ENCODE peak calls at places on chromosomes 1 and 21, in four cellular contexts. One of them, this sample, is unnamed. For H3K36me3, the result is how much of the 10 kb centered on the place peaks cover.

GRCh38 chr1:211830330-211831142 is at the start of gene LPGAT1:
- DNase-seq in adrenal gland: peak
- DNase-seq in DND-41: peak
- DNase-seq in neuronal stem cell: peak
- DNase-seq in this sample: peak

GRCh38 chr1:59947047-59947938 is 20.7 kb upstream of the CYP2J2 start:
- DNase-seq in neuronal stem cell: peak
- DNase-seq in DND-41: peak
- DNase-seq in adrenal gland: peak
- DNase-seq in this sample: peak

GRCh38 chr1:216531308-216532239 is 108.3 kb upstream of the USH2A start:
- DNase-seq in neuronal stem cell: no peak
- DNase-seq in DND-41: no peak
- DNase-seq in adrenal gland: peak
- DNase-seq in this sample: no peak

GRCh38 chr1:201774224-201774982 is 54.6 kb upstream of the IPO9 start:
- DNase-seq in adrenal gland: no peak
- DNase-seq in DND-41: no peak
- DNase-seq in neuronal stem cell: no peak
- DNase-seq in this sample: no peak

GRCh38 chr1:15249032-15249601 is 2.1 kb downstream of the FHAD1 start:
- DNase-seq in DND-41: peak
- DNase-seq in adrenal gland: no peak
- DNase-seq in neuronal stem cell: no peak
- DNase-seq in this sample: peak

GRCh38 chr1:5265416-5266075 is 611.1 kb downstream of the AJAP1 start:
- DNase-seq in neuronal stem cell: no peak
- DNase-seq in DND-41: no peak
- DNase-seq in adrenal gland: no peak
- DNase-seq in this sample: no peak

GRCh38 chr1:66533804-66534745 is at the start of gene SGIP1:
- DNase-seq in adrenal gland: no peak
- DNase-seq in DND-41: no peak
- DNase-seq in neuronal stem cell: peak
- DNase-seq in this sample: no peak

GRCh38 chr1:234262754-234263105 is 110.5 kb upstream of the COA6 start:
- DNase-seq in DND-41: no peak
- DNase-seq in adrenal gland: peak
- DNase-seq in neuronal stem cell: no peak
- DNase-seq in this sample: no peak

GRCh38 chr1:31742462-31743212 is 21.5 kb downstream of the ADGRB2 start:
- DNase-seq in DND-41: no peak
- DNase-seq in adrenal gland: no peak
- DNase-seq in neuronal stem cell: no peak
- DNase-seq in this sample: no peak

GRCh38 chr1:38327559-38327973 is 281.0 kb upstream of the POU3F1 start:
- DNase-seq in neuronal stem cell: no peak
- DNase-seq in adrenal gland: no peak
- DNase-seq in DND-41: no peak
- DNase-seq in this sample: no peak

GRCh38 chr1:3015269-3015635 is 6.0 kb upstream of the ACTRT2 start:
- DNase-seq in DND-41: no peak
- DNase-seq in neuronal stem cell: no peak
- DNase-seq in adrenal gland: no peak
- DNase-seq in this sample: no peak

GRCh38 chr1:7388488-7389185 is 382.5 kb upstream of the VAMP3 start:
- DNase-seq in DND-41: no peak
- DNase-seq in adrenal gland: no peak
- DNase-seq in neuronal stem cell: no peak
- DNase-seq in this sample: no peak

GRCh38 chr1:47710075-47711071 is 272.5 kb downstream of the FOXD2 start:
- DNase-seq in DND-41: no peak
- DNase-seq in adrenal gland: peak
- DNase-seq in neuronal stem cell: peak
- DNase-seq in this sample: peak

GRCh38 chr1:10210841-10211804 is 753 bp downstream of the KIF1B start:
- DNase-seq in neuronal stem cell: peak
- DNase-seq in DND-41: peak
- DNase-seq in adrenal gland: peak
- DNase-seq in this sample: peak

GRCh38 chr1:235843458-235843857 is 23.2 kb downstream of the LYST start:
- DNase-seq in neuronal stem cell: no peak
- DNase-seq in adrenal gland: no peak
- DNase-seq in DND-41: no peak
- DNase-seq in this sample: no peak

GRCh38 chr1:62082456-62083363 is 111.9 kb upstream of the L1TD1 start:
- DNase-seq in adrenal gland: peak
- DNase-seq in DND-41: peak
- DNase-seq in neuronal stem cell: peak
- DNase-seq in this sample: peak

GRCh38 chr1:246897302-246897701 is 34.4 kb downstream of the AHCTF1 start:
- DNase-seq in neuronal stem cell: no peak
- DNase-seq in DND-41: no peak
- DNase-seq in adrenal gland: no peak
- DNase-seq in this sample: no peak

GRCh38 chr1:155070392-155070700 is 6.8 kb downstream of the EFNA4 start:
- DNase-seq in DND-41: no peak
- DNase-seq in adrenal gland: no peak
- DNase-seq in neuronal stem cell: no peak
- DNase-seq in this sample: no peak

GRCh38 chr1:204299828-204300365 is 59.8 kb downstream of the PLEKHA6 start:
- DNase-seq in neuronal stem cell: no peak
- DNase-seq in DND-41: no peak
- DNase-seq in adrenal gland: no peak
- DNase-seq in this sample: no peak

GRCh38 chr1:186404454-186405051 is 28.9 kb downstream of the ODR4 start:
- DNase-seq in adrenal gland: no peak
- DNase-seq in DND-41: no peak
- DNase-seq in neuronal stem cell: peak
- DNase-seq in this sample: peak

GRCh38 chr1:21290546-21290944 is 282 bp upstream of the ECE1 start:
- DNase-seq in neuronal stem cell: no peak
- DNase-seq in adrenal gland: no peak
- DNase-seq in DND-41: peak
- DNase-seq in this sample: peak

GRCh38 chr1:78549366-78549765 is 58.6 kb downstream of the PTGFR start:
- DNase-seq in neuronal stem cell: no peak
- DNase-seq in DND-41: no peak
- DNase-seq in adrenal gland: no peak
- DNase-seq in this sample: no peak

GRCh38 chr1:78833491-78833890 is 173.0 kb downstream of the ADGRL4 start:
- DNase-seq in DND-41: no peak
- DNase-seq in neuronal stem cell: no peak
- DNase-seq in adrenal gland: no peak
- DNase-seq in this sample: no peak

GRCh38 chr1:156510709-156511108 is 10.1 kb upstream of the MEF2D start:
- DNase-seq in adrenal gland: peak
- DNase-seq in neuronal stem cell: no peak
- DNase-seq in DND-41: no peak
- DNase-seq in this sample: no peak

GRCh38 chr1:226475112-226475511 is 67.2 kb upstream of the PARP1 start:
- DNase-seq in DND-41: peak
- DNase-seq in adrenal gland: no peak
- DNase-seq in neuronal stem cell: no peak
- DNase-seq in this sample: no peak

GRCh38 chr1:209202826-209203439 is 380.6 kb upstream of the CAMK1G start:
- DNase-seq in adrenal gland: no peak
- DNase-seq in neuronal stem cell: no peak
- DNase-seq in DND-41: peak
- DNase-seq in this sample: no peak

DNA sequence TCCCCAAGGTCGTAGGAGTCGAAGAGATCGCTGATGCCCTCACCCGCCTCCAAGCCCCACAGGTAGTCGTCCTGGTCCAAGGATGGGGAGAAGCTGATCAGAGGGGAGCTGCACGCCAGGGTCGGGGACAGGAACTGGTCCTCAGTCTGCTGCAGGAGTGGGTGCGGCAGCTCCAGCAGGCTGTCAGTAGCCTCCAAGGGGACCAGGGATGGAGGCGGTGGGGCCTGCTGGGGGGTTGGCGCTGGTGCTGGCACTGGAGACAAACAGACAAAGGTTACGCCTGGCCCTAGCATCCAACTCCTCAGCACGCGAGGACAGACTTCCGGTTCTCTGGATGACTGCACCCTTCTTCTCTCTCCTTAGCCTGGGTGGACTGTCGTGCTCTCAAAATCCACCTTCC is 21.1 kb downstream of the E2F2 start:
- DNase-seq in adrenal gland: no peak
- DNase-seq in neuronal stem cell: no peak
- DNase-seq in DND-41: no peak
- DNase-seq in this sample: no peak
- H3K36me3 ChIP-seq in adrenal gland: under half
- H3K36me3 ChIP-seq in neuronal stem cell: under half
- H3K36me3 ChIP-seq in DND-41: half or more
- H3K36me3 ChIP-seq in this sample: under half

DNA sequence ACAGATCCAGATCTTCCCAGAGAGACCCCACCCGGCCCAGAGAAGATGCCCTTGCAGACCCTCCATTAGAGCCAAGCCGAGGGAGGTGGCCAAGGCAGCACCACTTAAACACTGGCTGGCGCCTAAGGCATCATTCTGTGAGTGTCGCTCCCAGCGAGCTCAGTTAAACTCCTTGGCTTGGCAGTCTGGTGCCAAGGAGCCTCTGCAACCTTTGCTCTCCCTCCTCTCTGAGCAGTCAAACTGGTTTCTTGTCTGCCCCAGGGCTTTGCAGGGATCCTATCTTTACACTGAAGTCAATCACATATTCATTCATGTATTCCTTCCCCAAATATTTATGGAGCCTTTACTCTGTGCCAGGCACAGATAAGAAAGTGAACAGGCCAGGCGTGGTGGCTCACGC is 10.6 kb downstream of the SLC9A1 start:
- DNase-seq in DND-41: no peak
- DNase-seq in adrenal gland: no peak
- DNase-seq in neuronal stem cell: no peak
- DNase-seq in this sample: no peak
- H3K27ac ChIP-seq in DND-41: no peak
- H3K27ac ChIP-seq in adrenal gland: peak
- H3K27ac ChIP-seq in neuronal stem cell: no peak
- H3K27ac ChIP-seq in this sample: no peak

GRCh38 chr1:119915517-119915916 is 19.2 kb upstream of the ADAM30 start:
- DNase-seq in adrenal gland: no peak
- DNase-seq in neuronal stem cell: no peak
- DNase-seq in DND-41: no peak
- DNase-seq in this sample: no peak
- H3K36me3 ChIP-seq in adrenal gland: half or more
- H3K36me3 ChIP-seq in neuronal stem cell: under half
- H3K36me3 ChIP-seq in DND-41: half or more
- H3K36me3 ChIP-seq in this sample: under half

GRCh38 chr1:210237514-210237913 is 4.9 kb downstream of the SERTAD4 start:
- DNase-seq in adrenal gland: no peak
- DNase-seq in neuronal stem cell: no peak
- DNase-seq in DND-41: no peak
- DNase-seq in this sample: no peak

GRCh38 chr1:210236386-210236839 is 3.8 kb downstream of the SERTAD4 start:
- DNase-seq in neuronal stem cell: no peak
- DNase-seq in adrenal gland: no peak
- DNase-seq in DND-41: no peak
- DNase-seq in this sample: no peak

GRCh38 chr1:210236840-210237409 is 4.3 kb downstream of the SERTAD4 start:
- DNase-seq in neuronal stem cell: no peak
- DNase-seq in DND-41: no peak
- DNase-seq in adrenal gland: peak
- DNase-seq in this sample: no peak

GRCh38 chr1:210239295-210240155 is 6.9 kb downstream of the SERTAD4 start:
- DNase-seq in neuronal stem cell: no peak
- DNase-seq in adrenal gland: no peak
- DNase-seq in DND-41: no peak
- DNase-seq in this sample: no peak

DNA sequence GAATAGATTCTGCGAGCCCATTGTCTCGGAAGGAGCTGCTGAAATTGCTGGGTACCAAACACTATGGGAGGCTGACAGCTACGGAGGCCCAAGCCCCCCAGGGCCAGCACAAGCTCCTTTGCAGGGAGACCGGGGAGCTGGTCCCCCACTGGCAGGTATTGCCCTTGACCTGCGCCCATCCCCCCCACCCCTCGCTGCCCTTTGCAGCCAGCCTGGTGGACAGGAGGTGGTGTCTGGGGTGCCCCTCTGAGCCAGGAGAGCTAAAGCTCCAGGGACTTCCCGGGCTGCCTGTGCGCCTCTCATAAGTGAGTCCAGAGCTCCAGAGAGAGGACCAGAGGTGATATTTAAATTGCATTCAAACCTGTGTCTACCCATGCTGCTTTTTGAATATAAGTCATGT is 5.4 kb downstream of the SERTAD4 start:
- DNase-seq in DND-41: no peak
- DNase-seq in neuronal stem cell: no peak
- DNase-seq in adrenal gland: no peak
- DNase-seq in this sample: no peak
- H3K27ac ChIP-seq in DND-41: no peak
- H3K27ac ChIP-seq in neuronal stem cell: no peak
- H3K27ac ChIP-seq in adrenal gland: peak
- H3K27ac ChIP-seq in this sample: no peak

DNA sequence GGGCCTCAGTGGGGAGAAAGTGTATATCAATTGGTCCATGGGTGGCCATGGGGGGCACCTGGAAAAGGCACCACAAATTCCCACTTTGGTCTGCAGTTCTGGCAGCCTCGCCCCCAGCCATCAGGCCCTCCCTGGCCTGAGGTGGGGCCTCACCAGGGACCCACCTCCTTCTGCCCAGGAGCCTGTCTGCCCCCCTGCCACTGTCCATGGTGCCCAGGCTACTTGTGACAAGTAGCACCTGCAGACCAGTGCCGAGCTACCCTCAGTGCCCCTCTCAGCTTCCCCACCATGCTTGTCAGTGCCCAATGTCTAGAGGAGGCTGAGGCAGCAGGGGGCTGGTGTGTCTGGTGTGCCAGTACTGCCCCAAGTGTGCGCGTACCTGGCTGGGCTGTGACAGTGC is 87.1 kb upstream of the PAXBP1 start:
- DNase-seq in neuronal stem cell: no peak
- DNase-seq in adrenal gland: no peak
- DNase-seq in DND-41: no peak
- DNase-seq in this sample: no peak
- H3K36me3 ChIP-seq in neuronal stem cell: under half
- H3K36me3 ChIP-seq in adrenal gland: under half
- H3K36me3 ChIP-seq in DND-41: under half
- H3K36me3 ChIP-seq in this sample: under half

GRCh38 chr1:109912214-109912861 is 1.7 kb downstream of the CSF1 start:
- DNase-seq in adrenal gland: no peak
- DNase-seq in neuronal stem cell: no peak
- DNase-seq in DND-41: no peak
- DNase-seq in this sample: no peak

GRCh38 chr1:109908857-109909256 is 1.8 kb upstream of the CSF1 start:
- DNase-seq in neuronal stem cell: no peak
- DNase-seq in adrenal gland: no peak
- DNase-seq in DND-41: no peak
- DNase-seq in this sample: no peak

GRCh38 chr1:109909531-109909930 is 1.1 kb upstream of the CSF1 start:
- DNase-seq in adrenal gland: no peak
- DNase-seq in DND-41: no peak
- DNase-seq in neuronal stem cell: no peak
- DNase-seq in this sample: no peak

GRCh38 chr1:109910963-109911798 is 532 bp downstream of the CSF1 start:
- DNase-seq in neuronal stem cell: peak
- DNase-seq in adrenal gland: no peak
- DNase-seq in DND-41: peak
- DNase-seq in this sample: no peak

GRCh38 chr1:109910123-109910962 is at the start of gene CSF1:
- DNase-seq in neuronal stem cell: peak
- DNase-seq in DND-41: peak
- DNase-seq in adrenal gland: peak
- DNase-seq in this sample: peak
- H3K27ac ChIP-seq in neuronal stem cell: no peak
- H3K27ac ChIP-seq in DND-41: peak
- H3K27ac ChIP-seq in adrenal gland: peak
- H3K27ac ChIP-seq in this sample: peak

GRCh38 chr1:102185260-102185659 is 188.5 kb upstream of the OLFM3 start:
- DNase-seq in DND-41: no peak
- DNase-seq in neuronal stem cell: no peak
- DNase-seq in adrenal gland: no peak
- DNase-seq in this sample: no peak
- H3K36me3 ChIP-seq in DND-41: under half
- H3K36me3 ChIP-seq in neuronal stem cell: under half
- H3K36me3 ChIP-seq in adrenal gland: under half
- H3K36me3 ChIP-seq in this sample: under half